ENCODE peak calls at places on chromosomes 16 and 17, in four cellular contexts. X is HepG2, U is upper lobe of left lung, W is Panc1. S is an unnamed sample. For H3K36me3, the result is how much of the 10 kb centered on the place peaks cover.

GRCh38 chr16:3876695-3877094 is 3.8 kb downstream of the CREBBP start:
- ATAC-seq in X (no peak), U (no peak), W (no peak), S (no peak)

GRCh38 chr16:30654856-30655255 is 3.4 kb upstream of the FBRS start:
- ATAC-seq in X (no peak), U (no peak), W (no peak), S (no peak)

GRCh38 chr16:2484898-2485508 is 10.1 kb downstream of the TBC1D24 start:
- ATAC-seq in X (peak), U (no peak), W (no peak), S (no peak)

GRCh38 chr17:67559381-67559966 is 158.3 kb upstream of the NOL11 start:
- ATAC-seq in X (peak), U (no peak), W (no peak), S (no peak)

GRCh38 chr17:49551221-49552069 is 24.2 kb upstream of the NXPH3 start:
- ATAC-seq in X (no peak), U (no peak), W (no peak), S (no peak)

GRCh38 chr17:81859906-81860755 is at the start of gene P4HB:
- ATAC-seq in X (peak), U (no peak), W (no peak), S (no peak)

GRCh38 chr17:36535669-36536081 is 888 bp downstream of the PIGW start:
- ATAC-seq in X (no peak), U (peak), W (peak), S (peak)

GRCh38 chr17:63837962-63838585 is 4.4 kb downstream of the SMARCD2 start:
- ATAC-seq in X (no peak), U (no peak), W (no peak), S (no peak)

GRCh38 chr16:85296859-85297698 is 184.8 kb upstream of the CIBAR2 start:
- ATAC-seq in X (peak), U (peak), W (peak), S (peak)

GRCh38 chr17:77930780-77931768 is 27.4 kb upstream of the TNRC6C start:
- ATAC-seq in X (no peak), U (no peak), W (no peak), S (no peak)

GRCh38 chr16:82185012-82185411 is 15.0 kb upstream of the MPHOSPH6 start:
- ATAC-seq in X (no peak), U (no peak), W (no peak), S (no peak)

GRCh38 chr17:40251576-40251975 is 32.5 kb downstream of the WIPF2 start:
- ATAC-seq in X (no peak), U (no peak), W (peak), S (peak)

GRCh38 chr17:42783062-42783777 is 2.8 kb downstream of the WNK4 start:
- ATAC-seq in X (no peak), U (no peak), W (no peak), S (no peak)

GRCh38 chr17:34220776-34221390 is 34.2 kb upstream of the CCL2 start:
- ATAC-seq in X (no peak), U (peak), W (no peak), S (peak)

GRCh38 chr16:31886227-31886626 is 12.6 kb downstream of the ZNF267 start:
- ATAC-seq in X (no peak), U (no peak), W (no peak), S (no peak)

GRCh38 chr17:3762922-3763776 is 37.8 kb downstream of the ITGAE start:
- ATAC-seq in X (no peak), U (no peak), W (no peak), S (no peak)

GRCh38 chr16:11407047-11407982 is 62.1 kb downstream of the RMI2 start:
- ATAC-seq in X (peak), U (peak), W (peak), S (peak)

GRCh38 chr17:75265614-75266314 is 4.1 kb downstream of the MRPS7 start:
- ATAC-seq in X (no peak), U (no peak), W (no peak), S (no peak)
- TF ChIP-seq CTCF in X (no peak), U (no peak), W (no peak), S (no peak)

GRCh38 chr16:86307518-86307903 is 202.8 kb upstream of the FOXF1 start:
- ATAC-seq in X (no peak), U (no peak), W (no peak), S (peak)
- TF ChIP-seq POLR2AphosphoS5 in X (no peak), U (no peak), W (no peak), S (peak)

DNA sequence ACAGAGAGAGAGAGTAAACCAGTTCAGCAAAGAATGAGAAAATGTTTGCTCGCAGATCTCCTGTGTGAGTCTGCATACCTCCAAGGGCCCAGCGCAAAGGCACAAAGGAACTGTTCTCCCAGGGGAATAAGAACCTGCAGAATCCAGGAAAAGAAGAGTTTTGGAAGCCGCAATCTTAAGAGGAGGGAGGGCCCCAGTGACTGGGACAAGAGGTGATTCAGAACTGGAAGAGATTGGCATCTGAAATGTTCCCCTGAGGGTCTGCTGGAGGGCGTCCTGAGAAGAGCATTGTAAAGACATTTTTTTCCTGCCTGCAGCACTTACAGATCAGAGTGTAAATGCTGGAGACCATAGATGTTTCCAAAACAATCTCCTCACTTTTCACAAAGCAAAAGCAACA is 6.1 kb downstream of the ATMIN start:
- ATAC-seq in X (no peak), U (no peak), W (no peak), S (no peak)
- H3K36me3 ChIP-seq in X (half or more), U (under half), W (under half), S (half or more)

DNA sequence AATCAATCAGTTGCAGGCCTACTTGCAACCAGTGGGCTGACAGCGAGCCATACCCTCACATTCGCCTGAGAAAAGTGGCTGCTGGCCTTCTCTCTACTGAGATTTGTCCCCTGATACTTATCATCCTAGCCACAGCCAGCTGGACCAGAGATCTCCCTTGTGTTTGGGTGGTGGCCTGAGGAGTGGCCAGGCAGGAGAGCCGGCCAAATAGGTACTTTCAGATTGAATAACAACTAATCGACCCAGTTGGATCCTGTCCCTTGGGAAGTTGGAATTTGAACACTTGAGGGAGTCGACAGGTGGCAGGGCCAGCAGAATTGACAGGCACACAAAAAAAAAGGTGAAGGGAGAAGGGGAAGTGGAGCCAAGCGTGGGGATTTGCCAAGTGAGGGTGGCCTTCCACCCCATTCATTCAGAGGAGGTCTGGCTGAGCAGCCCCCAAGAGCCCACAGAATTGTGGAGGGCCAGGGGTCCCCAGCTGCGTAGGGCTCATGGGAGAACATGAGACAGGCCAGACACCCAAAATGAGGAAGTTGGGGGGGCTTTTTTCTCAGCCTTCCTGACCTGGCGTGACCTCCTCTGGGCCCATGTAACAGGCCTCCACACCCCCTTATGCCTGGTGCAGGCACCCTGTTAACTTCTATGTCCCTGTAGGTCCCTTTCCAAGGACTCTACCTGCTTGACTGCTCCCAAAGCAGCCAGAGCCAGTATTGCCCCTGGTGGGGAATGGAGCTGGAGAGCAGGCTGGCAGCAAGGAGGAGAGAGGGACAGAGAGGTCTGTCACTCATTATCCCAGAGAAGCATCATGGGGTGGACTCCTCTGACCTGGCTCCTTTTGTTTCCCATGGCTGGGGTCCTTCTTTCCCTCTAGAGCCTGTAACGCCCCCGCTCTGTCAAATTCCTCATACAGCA is 2.9 kb upstream of the RANGRF start:
- ATAC-seq in X (peak), U (no peak), W (no peak), S (no peak)
- TF ChIP-seq CTCF in X (no peak), U (no peak), W (no peak), S (no peak)

GRCh38 chr17:57461082-57461481 is 204.8 kb downstream of the MSI2 start:
- ATAC-seq in X (no peak), U (no peak), W (no peak), S (no peak)
- TF ChIP-seq POLR2AphosphoS5 in X (no peak), U (no peak), W (no peak), S (no peak)

GRCh38 chr17:704111-704864 is 10.4 kb downstream of the VPS53 start:
- ATAC-seq in X (no peak), U (peak), W (no peak), S (no peak)
- H3K36me3 ChIP-seq in X (under half), U (under half), W (under half), S (under half)

S was measured in gastroesophageal sphincter.